ENCODE peak calls at places on chromosomes 13 and 19, in ten cellular contexts. W is thoracic aorta; V is frontal cortex; R is NCI-H524; B is stimulated activated CD4-positive, alpha-beta T cell treated with anti-CD3 and anti-CD28 coated beads, Interleukin-4, amount 100 ng/mL, for 24 hours; C is anterior cingulate cortex; F is HEK293T; I is ovary; H is AG08395; U is activated gamma-delta T cell treated with anti-CD3 and anti-CD28 coated beads, Interleukin-2, amount 50 U/mL, for 16 hours. N is an unnamed sample.

GRCh38 chr13:106109391-106109791 is 426.1 kb downstream of the EFNB2 start:
- DNase-seq in W (no peak), V (no peak), R (no peak), B (no peak), C (no peak), F (no peak), I (no peak), H (peak), U (no peak), N (no peak)

GRCh38 chr13:33322474-33322827 is 36.9 kb upstream of the STARD13 start:
- DNase-seq in W (no peak), V (no peak), R (no peak), B (no peak), C (no peak), F (no peak), I (peak), H (peak), U (no peak), N (no peak)

GRCh38 chr13:66077286-66077685 is 1152.8 kb downstream of the PCDH9 start:
- DNase-seq in W (no peak), V (no peak), R (no peak), B (no peak), C (no peak), F (no peak), I (no peak), H (no peak), U (no peak), N (no peak)

GRCh38 chr19:3055741-3056453 is 6.4 kb downstream of the TLE5 start:
- DNase-seq in W (no peak), V (no peak), R (peak), B (no peak), C (no peak), F (no peak), I (peak), H (no peak), U (no peak), N (no peak)

GRCh38 chr19:10137751-10138682 is 18.3 kb upstream of the EIF3G start:
- DNase-seq in W (no peak), V (peak), R (no peak), B (no peak), C (peak), F (no peak), I (no peak), H (peak), U (no peak), N (peak)

GRCh38 chr13:37995052-37995451 is 125.5 kb upstream of the TRPC4 start:
- DNase-seq in W (no peak), V (no peak), R (peak), B (no peak), C (no peak), F (peak), I (no peak), H (no peak), U (no peak), N (no peak)

GRCh38 chr19:8028951-8029491 is 23.5 kb upstream of the CCL25 start:
- DNase-seq in W (no peak), V (no peak), R (no peak), B (no peak), C (no peak), F (no peak), I (no peak), H (no peak), U (no peak), N (no peak)

GRCh38 chr13:113802090-113802531 is 43.1 kb downstream of the TMEM255B start:
- DNase-seq in W (no peak), V (no peak), R (peak), B (no peak), C (no peak), F (no peak), I (peak), H (peak), U (no peak), N (no peak)

GRCh38 chr13:41561179-41561578 is 103.8 kb downstream of the RGCC start:
- DNase-seq in W (no peak), V (no peak), R (no peak), B (no peak), C (no peak), F (no peak), I (no peak), H (peak), U (no peak), N (no peak)

GRCh38 chr19:32599736-32600157 is 18.8 kb downstream of the PDCD5 start:
- DNase-seq in W (no peak), V (peak), R (peak), B (peak), C (no peak), F (peak), I (no peak), H (peak), U (peak), N (no peak)

GRCh38 chr13:49933511-49933910 is 2.6 kb downstream of the SPRYD7 start:
- DNase-seq in W (no peak), V (no peak), R (no peak), B (no peak), C (no peak), F (no peak), I (no peak), H (no peak), U (no peak), N (no peak)

GRCh38 chr19:18645035-18645511 is 8.2 kb downstream of the KLHL26 start:
- DNase-seq in W (peak), V (peak), R (no peak), B (no peak), C (peak), F (no peak), I (no peak), H (no peak), U (no peak), N (peak)

GRCh38 chr13:37534181-37534580 is 64.4 kb downstream of the POSTN start:
- DNase-seq in W (no peak), V (no peak), R (no peak), B (no peak), C (no peak), F (no peak), I (no peak), H (peak), U (no peak), N (no peak)

GRCh38 chr19:49613374-49613773 is 22.4 kb downstream of the PRR12 start:
- DNase-seq in W (no peak), V (no peak), R (no peak), B (no peak), C (no peak), F (no peak), I (no peak), H (peak), U (no peak), N (no peak)

GRCh38 chr13:21058361-21058760 is 3.0 kb downstream of the LATS2 start:
- DNase-seq in W (no peak), V (no peak), R (no peak), B (no peak), C (no peak), F (no peak), I (no peak), H (no peak), U (no peak), N (no peak)

GRCh38 chr19:36257512-36257876 is 42.6 kb downstream of the ZNF146 start:
- DNase-seq in W (no peak), V (peak), R (peak), B (no peak), C (no peak), F (no peak), I (no peak), H (no peak), U (no peak), N (peak)